ENCODE peak calls at places on chromosomes 1 and 21, in ten cellular contexts. I, F, C, B, Z, L, Y, S, A and Q are unnamed samples.

GRCh38 chr21:37914211-37914900 is 1.9 kb downstream of the KCNJ6 start:
- DNase-seq in I (no peak), L (peak), A (no peak), F (no peak), C (no peak), Y (no peak), Z (peak), B (no peak), S (peak), Q (no peak)

GRCh38 chr1:183069562-183070216 is 46.5 kb downstream of the LAMC1 start:
- DNase-seq in F (peak), S (peak), Z (no peak), L (peak), I (no peak), C (no peak), A (peak), Y (no peak), B (no peak), Q (no peak)

GRCh38 chr1:209585672-209586071 is 2.2 kb downstream of the CAMK1G start:
- DNase-seq in B (peak), L (peak), A (no peak), Z (peak), Y (no peak), C (peak), F (peak), I (no peak), S (peak), Q (no peak)

GRCh38 chr1:161227196-161227871 is 1.5 kb downstream of the TOMM40L start:
- DNase-seq in A (peak), L (peak), B (peak), C (peak), I (peak), Y (peak), S (peak), Z (peak), F (peak), Q (peak)

GRCh38 chr1:94805912-94806311 is 14.2 kb upstream of the SLC44A3 start:
- DNase-seq in B (peak), F (peak), L (peak), I (peak), Y (no peak), S (peak), A (peak), C (peak), Z (peak), Q (no peak)

GRCh38 chr1:24190970-24191570 is 4.0 kb upstream of the IFNLR1 start:
- DNase-seq in A (no peak), L (no peak), F (no peak), Z (no peak), I (no peak), Y (no peak), B (no peak), C (no peak), S (no peak), Q (peak)

GRCh38 chr1:201059871-201060555 is 36.5 kb upstream of the KIF21B start:
- DNase-seq in F (no peak), I (no peak), A (no peak), S (no peak), Y (no peak), Z (no peak), L (no peak), C (no peak), B (no peak), Q (no peak)

GRCh38 chr1:24769656-24770651 is 24.7 kb downstream of the CLIC4 start:
- DNase-seq in I (no peak), Z (no peak), B (no peak), L (peak), A (no peak), S (peak), Y (no peak), F (no peak), C (peak), Q (no peak)

GRCh38 chr1:199404191-199404590 is 623.3 kb upstream of the NR5A2 start:
- DNase-seq in Y (no peak), S (peak), A (no peak), I (no peak), F (no peak), L (no peak), B (no peak), C (no peak), Z (no peak), Q (no peak)

GRCh38 chr1:204130178-204130577 is 21.7 kb downstream of the ETNK2 start:
- DNase-seq in S (no peak), A (no peak), I (no peak), Y (no peak), B (no peak), L (peak), F (no peak), Z (no peak), C (no peak), Q (no peak)

GRCh38 chr1:154391086-154391770 is 13.9 kb upstream of the IL6R start:
- DNase-seq in A (no peak), Y (no peak), Z (no peak), C (no peak), B (no peak), F (no peak), L (peak), I (no peak), S (no peak), Q (peak)

GRCh38 chr1:100631015-100631521 is 88.5 kb upstream of the VCAM1 start:
- DNase-seq in Y (no peak), F (no peak), L (peak), S (peak), C (no peak), I (no peak), B (no peak), A (no peak), Z (no peak), Q (no peak)

GRCh38 chr1:160981584-160982411 is 27.2 kb upstream of the ITLN2 start:
- DNase-seq in C (no peak), I (no peak), A (no peak), Y (no peak), B (no peak), F (no peak), Z (peak), S (no peak), L (no peak), Q (no peak)

GRCh38 chr1:193406901-193407300 is 220.5 kb upstream of the B3GALT2 start:
- DNase-seq in I (no peak), Y (no peak), F (no peak), S (peak), L (peak), Z (no peak), C (peak), B (no peak), A (peak), Q (no peak)

GRCh38 chr1:180927348-180927747 is 14.7 kb downstream of the KIAA1614 start:
- DNase-seq in F (no peak), L (no peak), Z (no peak), C (no peak), B (no peak), A (no peak), I (no peak), Y (no peak), S (no peak), Q (no peak)

GRCh38 chr1:232587141-232588008 is 42.6 kb downstream of the SIPA1L2 start:
- DNase-seq in I (no peak), C (no peak), F (no peak), L (no peak), S (no peak), Z (no peak), B (no peak), A (no peak), Y (no peak), Q (no peak)